ENCODE peak calls at places on chromosomes 13 and 19, in nine cellular contexts. V is GM23248, A is IMR-90, B is H7, H is foreskin fibroblast, N is heart left ventricle, D is choroid plexus epithelial cell, K is right lobe of liver, O is adipocyte. G is an unnamed sample.

GRCh38 chr13:28447989-28448388 is 46.9 kb downstream of the FLT1 start:
- DNase-seq in V (no peak), A (no peak), B (no peak), H (no peak), N (no peak), D (no peak), K (no peak), O (no peak), G (no peak)

GRCh38 chr13:38803566-38803965 is 116.7 kb downstream of the FREM2 start:
- DNase-seq in V (no peak), A (no peak), B (no peak), H (no peak), N (no peak), D (no peak), K (no peak), O (no peak), G (no peak)

GRCh38 chr19:48210005-48210404 is 39.5 kb downstream of the ZSWIM9 start:
- DNase-seq in V (no peak), A (no peak), B (no peak), H (no peak), N (no peak), D (no peak), K (no peak), O (no peak), G (no peak)

GRCh38 chr13:74290324-74290773 is 156.1 kb upstream of the KLF12 start:
- DNase-seq in V (peak; percentile 73), A (peak; percentile 79), B (peak; percentile 6), H (no peak), N (peak; percentile 24), D (peak; percentile 98), K (no peak), O (peak; percentile 81), G (peak; percentile 98)

GRCh38 chr19:31301306-31301980 is 47.8 kb downstream of the TSHZ3 start:
- DNase-seq in V (no peak), A (no peak), B (no peak), H (no peak), N (no peak), D (no peak), K (no peak), O (no peak), G (no peak)

GRCh38 chr13:51879133-51879532 is 17.4 kb downstream of the CCDC70 start:
- DNase-seq in V (no peak), A (no peak), B (no peak), H (no peak), N (no peak), D (no peak), K (no peak), O (no peak), G (no peak)

GRCh38 chr19:39631178-39631577 is 24.5 kb upstream of the LGALS16 start:
- DNase-seq in V (no peak), A (no peak), B (no peak), H (no peak), N (no peak), D (no peak), K (no peak), O (no peak), G (peak; percentile 54)

GRCh38 chr13:49608932-49609331 is 19.4 kb upstream of the ARL11 start:
- DNase-seq in V (no peak), A (peak; percentile 10), B (no peak), H (no peak), N (no peak), D (no peak), K (no peak), O (no peak), G (no peak)

GRCh38 chr13:66994097-66994496 is 236.0 kb downstream of the PCDH9 start:
- DNase-seq in V (peak; percentile 39), A (peak; percentile 52), B (peak; percentile 57), H (peak; percentile 47), N (peak; percentile 76), D (peak; percentile 76), K (peak; percentile 81), O (peak; percentile 91), G (peak; percentile 29)

GRCh38 chr19:29305268-29305667 is 92.3 kb upstream of the UQCRFS1 start:
- DNase-seq in V (no peak), A (no peak), B (no peak), H (no peak), N (no peak), D (no peak), K (no peak), O (no peak), G (no peak)

DNA sequence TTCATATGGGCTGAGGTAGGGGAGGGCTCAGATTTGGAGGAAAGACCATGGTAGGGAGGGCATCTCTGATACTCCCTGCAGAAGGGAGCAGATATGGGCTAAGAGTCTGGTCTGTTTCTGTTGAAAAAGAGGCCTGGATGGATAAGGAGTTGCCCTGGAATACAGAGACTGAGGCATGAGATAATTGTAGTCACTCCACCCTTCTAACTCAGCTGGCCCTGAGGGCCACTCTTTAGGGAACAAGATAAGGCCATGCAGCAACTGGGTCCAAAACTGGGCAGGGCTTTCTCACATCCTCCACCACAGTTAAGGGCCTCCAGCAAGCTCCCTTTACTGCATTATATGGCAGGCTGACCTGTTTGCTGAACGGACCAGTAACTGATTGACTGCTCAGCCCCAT is 1.3 kb downstream of the ZNF749 start:
- DNase-seq in V (peak; percentile 14), A (no peak), B (no peak), H (no peak), N (no peak), D (no peak), K (no peak), O (no peak), G (no peak)
- H3K4me3 ChIP-seq in V (peak overlapping the region; percentile 81), A (peak overlapping the region; percentile 80), B (peak overlapping the region; percentile 84), H (peak overlapping the region; percentile 81), N (peak overlapping the region; percentile 83), D (peak overlapping the region; percentile 91), K (peak overlapping the region; percentile 94), O (peak overlapping the region; percentile 95), G (peak overlapping the region; percentile 64)

GRCh38 chr19:1904385-1905070 is 671 bp upstream of the ADAT3 start:
- DNase-seq in V (peak; percentile 40), A (no peak), B (peak; percentile 81), H (no peak), N (peak; percentile 39), D (peak; percentile 40), K (no peak), O (no peak), G (peak; percentile 79)
- H3K4me3 ChIP-seq in V (peak overlapping the region; percentile 47), A (no peak overlapping the region), B (peak overlapping the region; percentile 49), H (no peak overlapping the region), N (peak overlapping the region; percentile 69), D (peak overlapping the region; percentile 42), K (peak overlapping the region; percentile 63), O (peak overlapping the region; percentile 63), G (peak overlapping the region; percentile 19)

GRCh38 chr13:111215081-111216047 is 100.3 kb downstream of the ARHGEF7 start:
- DNase-seq in V (no peak), A (no peak), B (peak; percentile 70), H (no peak), N (peak; percentile 37), D (no peak), K (no peak), O (no peak), G (no peak)
- H3K4me3 ChIP-seq in V (no peak overlapping the region), A (no peak overlapping the region), B (no peak overlapping the region), H (no peak overlapping the region), N (no peak overlapping the region), D (no peak overlapping the region), K (no peak overlapping the region), O (no peak overlapping the region), G (no peak overlapping the region)

DNA sequence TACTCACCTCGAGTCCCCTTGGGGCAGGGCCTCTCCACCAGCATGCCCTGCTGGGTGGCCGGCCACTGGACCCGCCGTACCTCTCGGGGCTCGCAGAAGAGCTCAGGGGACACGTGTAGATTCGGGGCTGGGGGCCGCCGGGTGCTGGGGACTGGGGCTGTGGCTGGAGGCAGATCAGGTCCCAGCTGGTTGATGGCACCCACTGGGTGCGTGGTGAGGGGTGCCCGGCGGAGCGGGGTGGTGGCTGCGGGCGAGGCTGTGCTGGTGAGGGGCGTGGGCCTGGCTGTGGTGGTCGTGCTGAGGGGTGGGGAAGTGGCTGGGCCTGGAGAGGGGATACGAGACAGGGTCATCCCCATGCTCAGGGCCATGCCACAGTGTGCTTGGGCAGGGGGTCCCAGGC is 24.9 kb upstream of the ASF1B start:
- DNase-seq in V (no peak), A (no peak), B (no peak), H (no peak), N (no peak), D (no peak), K (no peak), O (no peak), G (no peak)
- H3K4me3 ChIP-seq in V (no peak overlapping the region), A (no peak overlapping the region), B (no peak overlapping the region), H (no peak overlapping the region), N (no peak overlapping the region), D (no peak overlapping the region), K (no peak overlapping the region), O (no peak overlapping the region), G (no peak overlapping the region)

DNA sequence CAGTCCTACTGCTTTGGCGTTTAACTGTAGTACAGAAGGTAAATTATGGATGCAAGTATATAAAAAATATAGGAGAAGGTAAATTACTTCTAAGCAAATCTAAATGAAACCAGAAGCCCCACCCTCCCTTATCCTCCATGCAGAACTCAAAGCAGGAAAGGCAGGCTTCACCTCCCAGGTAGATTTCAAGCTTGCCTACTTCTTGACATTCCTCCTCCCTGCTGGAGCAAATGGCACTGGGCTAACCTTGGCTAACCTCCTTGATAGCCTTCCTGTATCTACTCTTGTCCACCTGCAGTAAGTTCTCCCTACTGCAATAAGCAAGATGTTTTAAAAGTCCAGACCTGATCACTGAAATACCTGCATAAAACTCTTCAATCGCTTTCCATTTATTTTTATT is 396.0 kb downstream of the IRS2 start:
- DNase-seq in V (no peak), A (no peak), B (no peak), H (no peak), N (no peak), D (no peak), K (no peak), O (no peak), G (no peak)
- H3K4me3 ChIP-seq in V (no peak overlapping the region), A (no peak overlapping the region), B (no peak overlapping the region), H (no peak overlapping the region), N (no peak overlapping the region), D (no peak overlapping the region), K (no peak overlapping the region), O (no peak overlapping the region), G (no peak overlapping the region)

GRCh38 chr13:80299046-80299445 is 41.9 kb downstream of the SPRY2 start:
- DNase-seq in V (no peak), A (no peak), B (no peak), H (no peak), N (no peak), D (no peak), K (no peak), O (no peak), G (peak; percentile 17)

GRCh38 chr13:80297503-80297902 is 43.4 kb downstream of the SPRY2 start:
- DNase-seq in V (no peak), A (no peak), B (no peak), H (no peak), N (no peak), D (no peak), K (no peak), O (no peak), G (no peak)

GRCh38 chr13:80297094-80297493 is 43.8 kb downstream of the SPRY2 start:
- DNase-seq in V (no peak), A (no peak), B (peak; percentile 52), H (no peak), N (no peak), D (no peak), K (no peak), O (no peak), G (no peak)

DNA sequence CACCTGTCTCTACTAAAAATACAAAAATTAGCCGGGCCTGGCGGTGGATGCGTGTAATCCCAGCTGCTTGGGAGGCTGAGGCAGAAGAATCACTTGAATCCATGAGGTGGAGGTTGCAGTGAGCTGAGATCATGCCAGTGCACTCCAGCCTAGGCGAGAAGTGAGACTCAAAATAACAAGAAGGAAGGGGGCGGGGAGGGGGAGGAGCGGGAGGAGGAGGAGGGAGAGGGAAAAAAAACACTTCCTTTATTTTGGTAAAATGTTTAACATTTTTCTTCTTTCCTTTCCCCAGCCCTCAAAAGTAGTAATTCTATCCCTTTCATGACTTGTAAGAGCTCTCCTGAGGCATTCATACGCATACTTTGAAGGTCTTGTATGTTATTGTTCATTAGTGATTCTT is 44.3 kb downstream of the SPRY2 start:
- DNase-seq in V (no peak), A (no peak), B (no peak), H (no peak), N (no peak), D (no peak), K (no peak), O (no peak), G (no peak)
- H3K4me3 ChIP-seq in V (no peak overlapping the region), A (no peak overlapping the region), B (no peak overlapping the region), H (no peak overlapping the region), N (no peak overlapping the region), D (no peak overlapping the region), K (no peak overlapping the region), O (no peak overlapping the region), G (no peak overlapping the region)